ENCODE peak calls at places on chromosomes 16 and 17, in seven cellular contexts. H is GM06990, A is tibial nerve, V is pancreas, T is activated B cell treated with CpG ODN at 0.5 μM for 24 hours, R is thoracic aorta, M is HFF-Myc. N is an unnamed sample.

GRCh38 chr17:5418858-5419355 is 555 bp downstream of the NUP88 start:
- DNase-seq in H (peak; percentile 79), A (no peak), V (peak; percentile 39), T (no peak), R (no peak), M (no peak), N (no peak)

GRCh38 chr16:12293017-12293618 is 316.6 kb downstream of the SNX29 start:
- DNase-seq in H (no peak), A (no peak), V (no peak), T (no peak), R (no peak), M (no peak), N (no peak)

GRCh38 chr17:6910987-6911603 is 79.6 kb upstream of the TEKT1 start:
- DNase-seq in H (no peak), A (no peak), V (no peak), T (no peak), R (no peak), M (peak; percentile 15), N (no peak)

GRCh38 chr17:9350083-9350482 is 225.5 kb downstream of the STX8 start:
- DNase-seq in H (no peak), A (no peak), V (no peak), T (no peak), R (no peak), M (peak; percentile 75), N (no peak)

GRCh38 chr16:87705780-87706277 is 60.0 kb downstream of the KLHDC4 start:
- DNase-seq in H (no peak), A (no peak), V (peak; percentile 29), T (no peak), R (no peak), M (no peak), N (no peak)

GRCh38 chr17:26774291-26775218 is 519.4 kb upstream of the WSB1 start:
- DNase-seq in H (no peak), A (no peak), V (no peak), T (no peak), R (no peak), M (no peak), N (no peak)

GRCh38 chr17:83064732-83065659 is 14.4 kb upstream of the METRNL start:
- DNase-seq in H (no peak), A (peak; percentile 14), V (peak; percentile 71), T (peak; percentile 4), R (no peak), M (no peak), N (peak; percentile 66)

GRCh38 chr16:56457927-56458470 is 6.6 kb downstream of the OGFOD1 start:
- DNase-seq in H (no peak), A (no peak), V (no peak), T (no peak), R (no peak), M (no peak), N (no peak)

GRCh38 chr16:20910781-20911321 is 10.3 kb downstream of the LYRM1 start:
- DNase-seq in H (no peak), A (no peak), V (no peak), T (no peak), R (no peak), M (no peak), N (no peak)

GRCh38 chr16:90032664-90033346 is 13.5 kb upstream of the DBNDD1 start:
- DNase-seq in H (no peak), A (no peak), V (no peak), T (no peak), R (no peak), M (no peak), N (no peak)

GRCh38 chr17:35265071-35265470 is 22.2 kb downstream of the SLFN5 start:
- DNase-seq in H (no peak), A (no peak), V (no peak), T (no peak), R (no peak), M (no peak), N (no peak)

GRCh38 chr16:54974391-54974790 is 43.7 kb downstream of the IRX5 start:
- DNase-seq in H (no peak), A (no peak), V (no peak), T (no peak), R (no peak), M (no peak), N (no peak)

GRCh38 chr17:79945591-79946255 is 89.9 kb downstream of the TBC1D16 start:
- DNase-seq in H (no peak), A (no peak), V (no peak), T (peak; percentile 9), R (no peak), M (no peak), N (peak; percentile 67)

GRCh38 chr16:57711331-57711730 is 16.7 kb downstream of the DRC7 start:
- DNase-seq in H (no peak), A (no peak), V (no peak), T (no peak), R (no peak), M (no peak), N (no peak)

GRCh38 chr16:12172343-12172742 is 195.8 kb downstream of the SNX29 start:
- DNase-seq in H (no peak), A (no peak), V (no peak), T (no peak), R (no peak), M (no peak), N (no peak)

GRCh38 chr16:77276686-77277085 is 77.5 kb downstream of the SYCE1L start:
- DNase-seq in H (no peak), A (no peak), V (no peak), T (no peak), R (no peak), M (no peak), N (no peak)

GRCh38 chr17:77793888-77794235 is 164.6 kb upstream of the TNRC6C start:
- DNase-seq in H (no peak), A (no peak), V (no peak), T (no peak), R (no peak), M (no peak), N (no peak)

GRCh38 chr17:77796201-77796860 is 162.2 kb upstream of the TNRC6C start:
- DNase-seq in H (no peak), A (no peak), V (no peak), T (no peak), R (peak; percentile 59), M (no peak), N (no peak)

GRCh38 chr17:77793146-77793887 is 165.2 kb upstream of the TNRC6C start:
- DNase-seq in H (no peak), A (no peak), V (no peak), T (no peak), R (no peak), M (no peak), N (no peak)

GRCh38 chr17:77795685-77796084 is 162.8 kb upstream of the TNRC6C start:
- DNase-seq in H (no peak), A (no peak), V (no peak), T (no peak), R (no peak), M (no peak), N (no peak)

DNA sequence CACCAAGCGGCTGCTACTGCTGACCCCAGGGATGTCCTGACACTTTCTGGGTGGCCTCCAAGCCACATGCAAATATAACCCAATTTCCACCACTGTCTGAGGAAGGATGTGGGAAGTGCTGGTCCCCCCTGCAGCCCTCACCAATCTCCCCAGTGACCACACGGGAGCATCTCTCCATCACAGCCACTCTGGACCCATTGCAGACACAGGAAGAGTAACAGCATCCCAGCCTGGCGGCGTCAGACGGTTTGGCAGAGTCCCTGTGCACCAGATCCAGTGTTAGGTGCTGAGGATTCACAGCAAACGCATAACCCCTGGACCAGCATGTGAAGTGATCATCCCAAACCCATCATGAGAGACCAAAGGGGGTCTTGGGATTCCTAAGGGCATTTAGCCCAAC is 163.7 kb upstream of the TNRC6C start:
- DNase-seq in H (no peak), A (no peak), V (no peak), T (no peak), R (no peak), M (no peak), N (no peak)
- TF ChIP-seq CTCF in H (no peak), A (no peak), V (no peak), T (no peak), R (no peak), M (no peak), N (no peak)

GRCh38 chr17:50482516-50482915 is 3.9 kb downstream of the RSAD1 start:
- DNase-seq in H (peak; percentile 56), A (peak; percentile 94), V (peak; percentile 95), T (peak; percentile 64), R (peak; percentile 96), M (peak; percentile 90), N (peak; percentile 84)
- TF ChIP-seq CTCF in H (peak; percentile 91), A (peak; percentile 94), V (peak; percentile 82), T (no peak), R (peak; percentile 89), M (peak; percentile 86), N (peak; percentile 89)

GRCh38 chr17:50147841-50148225 is 2.6 kb downstream of the PPP1R9B start:
- DNase-seq in H (no peak), A (no peak), V (no peak), T (no peak), R (no peak), M (no peak), N (no peak)

GRCh38 chr17:50149425-50150353 is 788 bp downstream of the PPP1R9B start:
- DNase-seq in H (peak; percentile 73), A (no peak), V (peak; percentile 54), T (peak; percentile 56), R (no peak), M (no peak), N (no peak)

GRCh38 chr17:50149099-50149424 is 1.4 kb downstream of the PPP1R9B start:
- DNase-seq in H (no peak), A (no peak), V (no peak), T (no peak), R (no peak), M (no peak), N (no peak)

GRCh38 chr17:50146927-50147640 is 3.4 kb downstream of the PPP1R9B start:
- DNase-seq in H (no peak), A (no peak), V (no peak), T (no peak), R (no peak), M (no peak), N (no peak)

GRCh38 chr17:50148226-50149098 is 2.0 kb downstream of the PPP1R9B start:
- DNase-seq in H (peak; percentile 88), A (no peak), V (peak; percentile 87), T (peak; percentile 87), R (peak; percentile 54), M (no peak), N (no peak)
- TF ChIP-seq CTCF in H (no peak), A (peak; percentile 13), V (no peak), T (no peak), R (no peak), M (no peak), N (no peak)

DNA sequence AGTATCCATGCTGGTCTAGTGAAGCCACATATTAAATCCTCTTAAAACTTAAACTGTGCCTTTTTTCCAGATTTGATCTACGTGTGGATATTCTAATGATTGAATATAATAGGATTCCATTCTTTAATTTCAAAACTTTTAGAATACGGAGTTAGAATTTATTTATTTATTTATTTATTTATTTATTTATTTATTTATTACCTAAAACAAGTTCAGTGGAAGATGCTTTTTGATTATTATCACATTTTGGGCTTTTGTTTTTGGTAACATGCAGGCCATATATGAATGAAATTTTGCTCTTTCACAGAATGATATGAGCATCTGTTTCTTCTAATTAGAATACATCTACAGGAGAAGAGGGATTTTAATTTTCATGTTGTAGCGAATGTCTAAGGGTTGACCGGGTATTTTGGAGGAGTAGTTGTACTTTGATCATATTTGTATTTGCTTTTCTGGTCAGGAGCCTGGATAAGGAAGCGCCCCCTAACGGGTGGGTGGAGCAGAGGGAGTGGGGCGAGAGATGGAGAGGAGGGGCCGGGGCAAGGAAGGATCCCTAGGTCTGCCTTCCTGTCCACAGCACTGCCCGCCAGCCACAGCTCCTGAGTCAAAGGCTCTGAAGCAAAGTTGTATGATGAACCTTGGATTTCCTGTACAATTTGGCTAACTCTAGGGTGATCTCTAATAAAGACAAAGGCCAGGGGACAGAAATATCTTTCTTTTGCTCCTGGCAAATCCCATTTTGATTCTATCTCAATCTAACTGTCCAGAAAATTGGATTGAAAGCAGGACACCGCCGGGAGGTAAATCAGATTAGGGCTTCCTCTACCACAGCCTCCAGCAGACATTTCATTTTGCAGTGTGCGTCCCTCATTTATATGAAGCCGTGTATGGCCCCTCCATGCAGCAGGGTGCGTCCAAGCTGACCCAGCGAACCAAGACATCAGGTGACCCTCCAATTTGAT is 149.1 kb downstream of the PRKCA start:
- DNase-seq in H (no peak), A (no peak), V (peak; percentile 31), T (no peak), R (no peak), M (no peak), N (no peak)
- TF ChIP-seq CTCF in H (peak; percentile 46), A (no peak), V (no peak), T (no peak), R (no peak), M (peak; percentile 22), N (peak; percentile 47)

N was measured in type B pancreatic cell.